ENCODE peak calls at places on chromosome 19, in four cellular contexts. I is CD4-positive, alpha-beta T cell; V is heart left ventricle; F is body of pancreas. P is an unnamed sample.

GRCh38 chr19:39037194-39037593 is 4.8 kb upstream of the FBXO27 start:
- DNase-seq in I (no peak), V (no peak), F (no peak), P (no peak)

GRCh38 chr19:41547569-41547968 is 28.4 kb upstream of the CEACAM21 start:
- DNase-seq in I (no peak), V (no peak), F (no peak), P (no peak)

GRCh38 chr19:35590875-35591274 is 4.9 kb downstream of the PMIS2 start:
- DNase-seq in I (no peak), V (no peak), F (no peak), P (no peak)

GRCh38 chr19:23778566-23778965 is 19.9 kb upstream of the ZNF681 start:
- DNase-seq in I (no peak), V (no peak), F (no peak), P (no peak)

GRCh38 chr19:1606138-1606651 is 933 bp upstream of the UQCR11 start:
- DNase-seq in I (no peak), V (peak; percentile 48), F (no peak), P (no peak)

GRCh38 chr19:681029-681626 is 4.9 kb downstream of the FSTL3 start:
- DNase-seq in I (peak; percentile 88), V (no peak), F (peak; percentile 89), P (peak; percentile 93)

GRCh38 chr19:17136617-17137016 is 61.0 kb downstream of the MYO9B start:
- DNase-seq in I (no peak), V (no peak), F (no peak), P (no peak)

GRCh38 chr19:18051887-18052286 is 34.8 kb downstream of the IL12RB1 start:
- DNase-seq in I (no peak), V (peak; percentile 60), F (peak; percentile 57), P (no peak)

GRCh38 chr19:3250675-3251074 is 26.2 kb downstream of the CELF5 start:
- DNase-seq in I (peak; percentile 41), V (no peak), F (peak; percentile 40), P (no peak)

GRCh38 chr19:17420267-17420924 is 549 bp downstream of the MVB12A start:
- DNase-seq in I (no peak), V (peak; percentile 52), F (peak; percentile 23), P (peak; percentile 55)

GRCh38 chr19:38434549-38435051 is 1.1 kb downstream of the RYR1 start:
- DNase-seq in I (no peak), V (peak; percentile 52), F (no peak), P (no peak)

GRCh38 chr19:49061445-49061844 is 3.2 kb downstream of the NTF4 start:
- DNase-seq in I (no peak), V (no peak), F (no peak), P (no peak)

GRCh38 chr19:17450264-17451075 is 2.0 kb upstream of the TMEM221 start:
- DNase-seq in I (no peak), V (no peak), F (no peak), P (no peak)

GRCh38 chr19:29378543-29379105 is 147.2 kb upstream of the VSTM2B start:
- DNase-seq in I (no peak), V (no peak), F (no peak), P (no peak)

GRCh38 chr19:31451686-31452325 is 102.6 kb upstream of the TSHZ3 start:
- DNase-seq in I (no peak), V (no peak), F (no peak), P (no peak)

GRCh38 chr19:42436006-42436405 is 6.7 kb downstream of the CXCL17 start:
- DNase-seq in I (no peak), V (no peak), F (no peak), P (no peak)

GRCh38 chr19:38270587-38271167 is 6.3 kb downstream of the SPINT2 start:
- DNase-seq in I (no peak), V (no peak), F (peak; percentile 26), P (no peak)

GRCh38 chr19:45498411-45499195 is at the start of gene PPM1N:
- DNase-seq in I (peak; percentile 70), V (peak; percentile 59), F (no peak), P (no peak)

GRCh38 chr19:30512748-30513389 is 140.7 kb downstream of the ZNF536 start:
- DNase-seq in I (no peak), V (no peak), F (no peak), P (no peak)

GRCh38 chr19:11166281-11167142 is 10.9 kb upstream of the SPC24 start:
- DNase-seq in I (no peak), V (peak; percentile 57), F (no peak), P (no peak)

GRCh38 chr19:50551713-50552187 is 16.5 kb downstream of the LRRC4B start:
- DNase-seq in I (no peak), V (no peak), F (no peak), P (peak; percentile 59)

GRCh38 chr19:30906871-30907270 is 442.4 kb downstream of the TSHZ3 start:
- DNase-seq in I (no peak), V (no peak), F (no peak), P (no peak)

GRCh38 chr19:4077800-4078683 is 11.3 kb upstream of the ZBTB7A start:
- DNase-seq in I (no peak), V (peak; percentile 89), F (peak; percentile 43), P (peak; percentile 76)

GRCh38 chr19:35125746-35126623 is 8.9 kb downstream of the LGI4 start:
- DNase-seq in I (no peak), V (no peak), F (no peak), P (no peak)

GRCh38 chr19:927044-927706 is 1.3 kb downstream of the ARID3A start:
- DNase-seq in I (no peak), V (peak; percentile 79), F (peak; percentile 61), P (no peak)

GRCh38 chr19:41914191-41914834 is 13.9 kb downstream of the ERFL start:
- DNase-seq in I (no peak), V (no peak), F (no peak), P (no peak)

GRCh38 chr19:610071-610800 is 20.6 kb downstream of the HCN2 start:
- DNase-seq in I (peak; percentile 41), V (no peak), F (no peak), P (peak; percentile 44)

GRCh38 chr19:45501730-45502014 is 3.4 kb downstream of the PPM1N start:
- DNase-seq in I (no peak), V (no peak), F (no peak), P (no peak)

GRCh38 chr19:15231256-15231655 is 992 bp downstream of the EPHX3 start:
- DNase-seq in I (no peak), V (no peak), F (no peak), P (no peak)

GRCh38 chr19:11190501-11190900 is 6.8 kb downstream of the KANK2 start:
- DNase-seq in I (no peak), V (no peak), F (no peak), P (no peak)

GRCh38 chr19:7947939-7948338 is 4.5 kb upstream of the TIMM44 start:
- DNase-seq in I (no peak), V (no peak), F (no peak), P (no peak)

GRCh38 chr19:719081-719512 is 10.4 kb downstream of the PALM start:
- DNase-seq in I (no peak), V (peak; percentile 82), F (peak; percentile 37), P (peak; percentile 82)

GRCh38 chr19:16001481-16002312 is 52.9 kb downstream of the OR10H4 start:
- DNase-seq in I (no peak), V (no peak), F (peak; percentile 28), P (no peak)

GRCh38 chr19:17616961-17617806 is 61.7 kb downstream of the COLGALT1 start:
- DNase-seq in I (no peak), V (no peak), F (no peak), P (peak; percentile 92)

GRCh38 chr19:17200408-17201079 is 14.6 kb upstream of the USE1 start:
- DNase-seq in I (no peak), V (no peak), F (no peak), P (no peak)

DNA sequence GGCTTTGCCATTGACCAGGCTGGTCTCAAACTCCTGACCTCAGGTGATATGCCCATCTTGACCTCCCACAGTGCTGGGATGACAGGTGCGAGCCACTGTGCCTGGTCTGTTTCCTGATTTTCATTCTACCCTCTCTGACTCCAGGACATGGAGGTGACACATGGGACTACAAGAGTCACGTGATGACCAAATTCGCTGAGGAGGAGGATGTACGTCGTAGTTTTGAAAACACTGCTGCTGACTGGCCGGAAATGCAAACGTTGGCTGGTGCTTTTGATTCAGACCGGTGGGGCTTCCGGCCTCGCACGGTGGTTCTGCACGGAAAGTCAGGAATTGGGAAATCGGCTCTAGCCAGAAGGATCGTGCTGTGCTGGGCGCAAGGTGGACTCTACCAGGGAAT is 40.2 kb downstream of the NLRP5 start:
- DNase-seq in I (no peak), V (no peak), F (no peak), P (no peak)
- H3K9me3 ChIP-seq in I (no peaks in the 10 kb centered on the region), V (no peaks in the 10 kb centered on the region), F (no peaks in the 10 kb centered on the region), P (no peaks in the 10 kb centered on the region)

GRCh38 chr19:37218592-37218935 is 550 bp downstream of the ZNF383 start:
- DNase-seq in I (no peak), V (no peak), F (no peak), P (no peak)

GRCh38 chr19:37217533-37217854 is 520 bp upstream of the ZNF383 start:
- DNase-seq in I (no peak), V (no peak), F (no peak), P (no peak)

GRCh38 chr19:37217855-37218591 is at the start of gene ZNF383:
- DNase-seq in I (peak; percentile 77), V (peak; percentile 93), F (peak; percentile 92), P (peak; percentile 95)

GRCh38 chr19:37221136-37221535 is 3.1 kb downstream of the ZNF383 start:
- DNase-seq in I (no peak), V (no peak), F (no peak), P (no peak)

DNA sequence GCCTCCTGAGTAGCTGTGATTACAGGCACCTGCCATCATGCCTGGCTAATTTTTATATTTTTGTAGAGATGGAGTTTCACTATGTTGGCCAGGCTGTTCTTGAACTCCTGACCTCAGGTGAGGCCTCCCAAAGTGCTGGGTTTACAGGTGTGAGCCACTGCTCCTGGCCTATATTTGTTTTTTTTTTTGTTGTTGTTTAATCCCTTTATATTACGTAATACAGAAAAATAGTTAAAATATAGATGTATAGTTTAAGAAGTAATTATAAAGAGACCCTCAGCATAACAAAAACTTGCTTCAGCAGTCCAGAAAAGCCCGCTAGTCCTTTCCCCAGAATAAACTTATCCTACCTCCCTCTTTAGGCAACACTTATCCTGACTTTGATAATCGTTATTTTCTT is 2.4 kb downstream of the ZNF383 start:
- DNase-seq in I (no peak), V (no peak), F (no peak), P (no peak)
- H3K9me3 ChIP-seq in I (peaks cover 21% of the 10 kb centered on the region), V (peaks cover 14% of the 10 kb centered on the region), F (no peaks in the 10 kb centered on the region), P (no peaks in the 10 kb centered on the region)

DNA sequence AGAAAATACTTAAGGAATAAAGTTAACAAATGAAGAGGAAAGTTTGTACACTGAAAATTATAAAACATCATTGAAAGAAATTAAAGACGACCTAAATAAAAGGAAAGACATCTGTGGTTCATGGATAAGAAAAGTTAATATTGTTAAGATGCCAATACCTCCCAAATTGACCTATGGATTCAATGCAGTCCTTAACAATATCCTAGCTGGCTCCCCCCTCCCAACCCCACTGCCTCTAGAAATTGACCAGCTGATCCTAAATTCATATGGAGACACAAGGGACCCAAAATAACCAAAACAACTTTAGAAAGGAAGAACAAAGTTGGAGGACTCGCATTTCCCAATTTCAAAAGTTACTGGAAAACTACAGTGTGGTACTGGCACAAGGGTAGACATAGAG is 28.3 kb downstream of the ZNF45 start:
- DNase-seq in I (no peak), V (no peak), F (no peak), P (no peak)
- H3K9me3 ChIP-seq in I (peaks cover 79% of the 10 kb centered on the region), V (peaks cover 84% of the 10 kb centered on the region), F (no peaks in the 10 kb centered on the region), P (no peaks in the 10 kb centered on the region)

DNA sequence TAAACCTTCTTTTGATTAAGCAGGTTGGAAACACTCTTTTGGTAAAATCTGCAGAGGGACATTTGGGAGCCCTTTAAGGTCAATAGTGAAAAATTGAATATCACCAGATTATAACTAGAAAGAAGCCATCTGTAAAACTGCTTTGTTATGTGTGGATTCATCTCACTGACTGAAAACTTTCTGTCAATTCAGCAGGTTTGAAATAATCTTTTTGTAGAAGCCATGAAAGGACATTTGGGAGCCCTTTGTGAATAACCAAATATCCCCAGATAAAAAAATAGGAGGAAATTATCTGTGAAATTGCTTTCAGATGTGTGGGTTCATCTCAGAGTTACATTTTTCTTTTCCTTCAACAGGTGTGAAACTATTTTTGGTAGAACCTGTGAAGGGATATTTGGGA is 1690.7 kb downstream of the UQCRFS1 start:
- DNase-seq in I (no peak), V (no peak), F (no peak), P (no peak)
- H3K9me3 ChIP-seq in I (peaks cover 52% of the 10 kb centered on the region), V (peaks cover 69% of the 10 kb centered on the region), F (no peaks in the 10 kb centered on the region), P (no peaks in the 10 kb centered on the region)